ENCODE peak calls at places on chromosomes 2 and 18, in four cellular contexts. C is GM23338, H is GM12878, J is K562. L is an unnamed sample.

GRCh38 chr2:197204855-197205254 is 105.7 kb downstream of the ANKRD44 start:
- DNase-seq in C (no peak), H (no peak), J (no peak), L (no peak)

GRCh38 chr2:47181176-47181575 is 26.1 kb upstream of the STPG4 start:
- DNase-seq in C (no peak), H (no peak), J (no peak), L (no peak)

GRCh38 chr2:54927085-54927750 is 123.0 kb downstream of the RTN4 start:
- DNase-seq in C (no peak), H (no peak), J (no peak), L (no peak)

GRCh38 chr2:240391111-240392051 is 44.1 kb upstream of the GPC1 start:
- DNase-seq in C (no peak), H (no peak), J (no peak), L (no peak)

GRCh38 chr2:146321175-146321574 is 1523.7 kb upstream of the ACVR2A start:
- DNase-seq in C (peak), H (no peak), J (no peak), L (no peak)

GRCh38 chr2:172859821-172860707 is 124.4 kb downstream of the RAPGEF4 start:
- DNase-seq in C (no peak), H (no peak), J (no peak), L (no peak)

GRCh38 chr2:96767135-96767871 is 6.6 kb downstream of the CNNM4 start:
- DNase-seq in C (no peak), H (no peak), J (no peak), L (no peak)

GRCh38 chr2:222572264-222572721 is 83.6 kb downstream of the FARSB start:
- DNase-seq in C (no peak), H (no peak), J (no peak), L (no peak)

GRCh38 chr2:127678531-127678930 is 3.2 kb upstream of the LIMS2 start:
- DNase-seq in C (no peak), H (no peak), J (no peak), L (no peak)

GRCh38 chr2:44902767-44903166 is 38.7 kb upstream of the SIX3 start:
- DNase-seq in C (no peak), H (no peak), J (no peak), L (no peak)

GRCh38 chr18:55096261-55097026 is 137.2 kb upstream of the CCDC68 start:
- DNase-seq in C (peak), H (no peak), J (peak), L (peak)

GRCh38 chr2:101306410-101306809 is 2.1 kb downstream of the RNF149 start:
- DNase-seq in C (no peak), H (no peak), J (peak), L (no peak)

GRCh38 chr18:58213931-58214431 is 170.0 kb downstream of the NEDD4L start:
- DNase-seq in C (no peak), H (no peak), J (no peak), L (no peak)

GRCh38 chr18:57443247-57443646 is 8.1 kb downstream of the ONECUT2 start:
- DNase-seq in C (no peak), H (no peak), J (no peak), L (no peak)

GRCh38 chr18:50507120-50507590 is 52.7 kb upstream of the MAPK4 start:
- DNase-seq in C (peak), H (no peak), J (peak), L (peak)

GRCh38 chr2:131753640-131754561 is 226.2 kb downstream of the CCDC74A start:
- DNase-seq in C (no peak), H (no peak), J (no peak), L (no peak)

GRCh38 chr2:27379383-27379839 is 1.1 kb downstream of the ZNF513 start:
- DNase-seq in C (no peak), H (no peak), J (no peak), L (no peak)

GRCh38 chr2:10915236-10915635 is 3.5 kb downstream of the KCNF1 start:
- DNase-seq in C (no peak), H (no peak), J (no peak), L (no peak)

GRCh38 chr2:168431301-168432024 is 24.6 kb upstream of the CERS6 start:
- DNase-seq in C (no peak), H (no peak), J (no peak), L (no peak)

GRCh38 chr2:168428431-168428830 is 27.6 kb upstream of the CERS6 start:
- DNase-seq in C (no peak), H (no peak), J (no peak), L (no peak)

GRCh38 chr2:168432100-168432499 is 24.0 kb upstream of the CERS6 start:
- DNase-seq in C (no peak), H (no peak), J (no peak), L (no peak)

GRCh38 chr2:168430431-168430830 is 25.6 kb upstream of the CERS6 start:
- DNase-seq in C (no peak), H (no peak), J (no peak), L (no peak)

GRCh38 chr2:168429988-168430387 is 26.1 kb upstream of the CERS6 start:
- DNase-seq in C (no peak), H (no peak), J (no peak), L (no peak)
- H2AFZ ChIP-seq in C (peak), H (no peak), J (peak), L (no peak)

GRCh38 chr2:226611196-226611943 is 188.2 kb downstream of the IRS1 start:
- DNase-seq in C (no peak), H (no peak), J (no peak), L (peak)
- TF ChIP-seq JUNB in C (no peak), H (no peak), J (no peak), L (no peak)

DNA sequence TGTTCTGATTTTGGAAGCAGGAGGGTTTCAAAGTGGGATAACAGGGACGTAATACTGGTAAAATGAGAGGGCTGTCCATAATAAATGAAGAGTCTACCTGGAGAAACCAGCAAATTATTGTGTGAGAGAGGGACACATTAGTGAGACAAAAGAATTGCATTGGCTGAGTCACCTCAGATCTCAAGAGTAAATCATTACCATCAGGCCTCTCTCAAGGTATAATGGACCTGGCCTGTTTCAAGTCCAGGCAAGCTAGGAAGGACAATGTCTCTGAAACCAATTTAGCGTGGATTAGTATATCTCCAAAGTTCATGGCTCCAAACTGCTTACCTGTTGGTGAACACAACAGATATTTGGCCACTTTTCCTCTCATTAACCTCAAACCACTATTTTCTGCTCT is 471.4 kb downstream of the CMPK2 start:
- DNase-seq in C (no peak), H (no peak), J (no peak), L (no peak)
- H2AFZ ChIP-seq in C (no peak), H (no peak), J (no peak), L (no peak)

GRCh38 chr2:118186858-118187254 is 98.6 kb downstream of the INSIG2 start:
- DNase-seq in C (no peak), H (no peak), J (no peak), L (no peak)

GRCh38 chr2:118185210-118186109 is 97.2 kb downstream of the INSIG2 start:
- DNase-seq in C (peak), H (no peak), J (peak), L (no peak)

GRCh38 chr2:118186110-118186857 is 98.0 kb downstream of the INSIG2 start:
- DNase-seq in C (peak), H (peak), J (no peak), L (no peak)

DNA sequence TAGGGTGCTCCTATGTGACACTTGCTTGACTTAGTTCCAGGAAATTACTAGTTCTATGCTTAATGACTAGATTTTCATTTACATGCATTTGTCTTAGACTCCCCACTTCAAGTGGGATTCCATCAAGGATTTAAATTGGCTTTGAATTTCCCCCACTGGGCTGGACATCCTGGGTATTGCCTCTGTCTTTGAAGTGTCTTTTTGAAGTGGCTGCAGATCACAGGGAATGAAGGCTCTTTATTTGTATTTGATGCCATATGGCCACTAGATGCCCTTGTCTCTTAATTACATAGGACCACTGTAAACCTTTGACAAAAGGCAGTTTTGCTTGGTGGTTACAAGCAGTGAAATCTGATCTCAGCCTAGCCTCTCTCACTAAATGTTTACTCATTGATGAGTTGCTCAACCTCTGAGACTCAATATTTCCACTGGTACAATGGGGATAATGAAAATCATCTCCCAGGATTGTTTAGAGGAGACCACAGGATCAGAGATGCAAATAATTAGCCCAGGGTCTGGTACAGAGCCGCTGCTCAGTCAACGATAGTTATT is 102.2 kb downstream of the INSIG2 start:
- DNase-seq in C (no peak), H (no peak), J (no peak), L (peak)
- TF ChIP-seq JUNB in C (no peak), H (no peak), J (no peak), L (no peak)

GRCh38 chr2:99834426-99834825 is 308.0 kb downstream of the AFF3 start:
- DNase-seq in C (no peak), H (no peak), J (no peak), L (no peak)

GRCh38 chr2:99833802-99834201 is 308.6 kb downstream of the AFF3 start:
- DNase-seq in C (no peak), H (no peak), J (no peak), L (no peak)

GRCh38 chr2:99832921-99833320 is 309.5 kb downstream of the AFF3 start:
- DNase-seq in C (no peak), H (no peak), J (no peak), L (peak)

GRCh38 chr2:99827296-99827999 is 314.9 kb downstream of the AFF3 start:
- DNase-seq in C (no peak), H (no peak), J (no peak), L (no peak)

DNA sequence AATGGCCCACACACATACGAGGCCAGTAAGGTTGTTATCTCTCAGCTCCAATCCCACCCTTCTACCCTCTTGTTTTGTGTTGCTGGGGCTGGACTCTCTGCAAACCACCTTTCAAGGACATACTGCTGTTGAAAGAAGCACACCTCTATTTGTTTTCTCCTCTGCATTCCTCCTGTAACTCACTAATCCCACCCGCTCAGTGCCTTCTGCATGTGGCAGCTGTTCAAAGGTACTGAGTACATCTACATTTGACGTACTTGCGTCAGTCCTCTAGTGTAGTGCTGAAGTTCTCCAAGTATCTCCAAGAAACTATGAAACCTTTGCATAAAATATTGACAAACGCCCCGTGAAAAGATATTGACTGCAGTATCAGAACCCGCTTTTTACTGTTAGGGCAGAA is 310.6 kb downstream of the AFF3 start:
- DNase-seq in C (no peak), H (no peak), J (no peak), L (peak)
- H2AFZ ChIP-seq in C (no peak), H (no peak), J (no peak), L (no peak)

DNA sequence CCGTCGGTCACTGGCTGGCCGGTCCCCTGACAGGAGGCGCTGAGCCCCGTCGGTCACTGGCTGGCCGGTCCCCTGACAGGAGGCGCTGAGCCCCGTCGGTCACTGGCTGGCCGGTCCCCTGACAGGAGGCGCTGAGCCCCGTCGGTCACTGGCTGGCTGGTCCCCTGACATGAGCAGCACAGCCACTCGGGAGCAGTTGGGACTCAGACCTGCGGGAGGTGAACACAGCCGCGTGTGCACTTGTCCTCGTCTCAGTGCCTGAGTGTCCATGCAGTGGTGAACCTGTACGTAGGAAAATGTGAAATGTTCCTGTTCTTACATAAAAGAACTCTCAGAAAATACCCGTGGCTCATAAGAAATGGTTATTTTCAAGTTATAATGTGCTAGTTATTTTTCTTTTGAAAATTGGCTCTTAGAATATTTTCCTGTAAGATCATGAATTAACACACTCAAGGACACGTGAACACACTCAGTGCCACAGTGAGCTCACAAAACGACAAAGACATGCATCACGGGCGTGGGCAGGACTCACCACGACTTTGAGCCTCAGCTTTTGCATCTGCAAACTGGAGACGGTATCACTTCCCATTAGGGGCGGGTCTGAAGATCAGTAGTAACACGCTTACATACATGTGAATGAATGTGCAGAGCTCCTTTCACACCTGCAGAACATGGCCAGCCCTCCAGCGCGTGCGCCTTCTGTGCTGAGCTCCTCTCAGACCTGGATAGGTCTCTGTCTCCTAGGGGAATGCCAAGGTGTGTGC is 21.1 kb upstream of the NFATC1 start:
- DNase-seq in C (no peak), H (peak), J (no peak), L (no peak)
- TF ChIP-seq JUNB in C (no peak), H (no peak), J (no peak), L (no peak)

GRCh38 chr2:40105593-40105992 is 326.5 kb upstream of the THUMPD2 start:
- DNase-seq in C (no peak), H (no peak), J (no peak), L (no peak)

GRCh38 chr2:40103163-40103562 is 324.1 kb upstream of the THUMPD2 start:
- DNase-seq in C (peak), H (no peak), J (no peak), L (no peak)

GRCh38 chr2:40101076-40101688 is 322.1 kb upstream of the THUMPD2 start:
- DNase-seq in C (no peak), H (no peak), J (no peak), L (no peak)

GRCh38 chr2:40103590-40103989 is 324.5 kb upstream of the THUMPD2 start:
- DNase-seq in C (no peak), H (no peak), J (no peak), L (no peak)

GRCh38 chr2:40106061-40106460 is 327.0 kb upstream of the THUMPD2 start:
- DNase-seq in C (no peak), H (no peak), J (no peak), L (no peak)
- H2AFZ ChIP-seq in C (no peak), H (no peak), J (no peak), L (no peak)